ENCODE peak calls at places on chromosomes 12 and 14, in six cellular contexts. One of them, this sample, is unnamed.

GRCh38 chr14:20631821-20632389 is 9.6 kb downstream of the OR6S1 start:
- DNase-seq in PC-3: peak; percentile 81
- DNase-seq in IMR-90: peak; percentile 56
- DNase-seq in fibroblast of lung: peak; percentile 53
- DNase-seq in HepG2: peak; percentile 83
- DNase-seq in hepatocyte: peak; percentile 83
- DNase-seq in this sample: no peak

GRCh38 chr12:81797100-81797499 is 38.0 kb upstream of the PPFIA2 start:
- DNase-seq in PC-3: peak; percentile 36
- DNase-seq in IMR-90: no peak
- DNase-seq in fibroblast of lung: peak; percentile 14
- DNase-seq in HepG2: peak; percentile 6
- DNase-seq in hepatocyte: peak; percentile 9
- DNase-seq in this sample: no peak

GRCh38 chr14:80974338-80975078 is 19.1 kb downstream of the TSHR start:
- DNase-seq in PC-3: no peak
- DNase-seq in IMR-90: no peak
- DNase-seq in fibroblast of lung: peak; percentile 15
- DNase-seq in HepG2: no peak
- DNase-seq in hepatocyte: peak; percentile 3
- DNase-seq in this sample: no peak

GRCh38 chr12:121452356-121453021 is 52.6 kb downstream of the RNF34 start:
- DNase-seq in PC-3: no peak
- DNase-seq in IMR-90: no peak
- DNase-seq in fibroblast of lung: no peak
- DNase-seq in HepG2: no peak
- DNase-seq in hepatocyte: peak; percentile 33
- DNase-seq in this sample: no peak

GRCh38 chr12:20629414-20630156 is 65.5 kb upstream of the SLCO1C1 start:
- DNase-seq in PC-3: peak; percentile 26
- DNase-seq in IMR-90: peak; percentile 21
- DNase-seq in fibroblast of lung: peak; percentile 46
- DNase-seq in HepG2: peak; percentile 84
- DNase-seq in hepatocyte: peak; percentile 59
- DNase-seq in this sample: no peak

GRCh38 chr12:70120970-70121369 is 122.3 kb upstream of the CNOT2 start:
- DNase-seq in PC-3: no peak
- DNase-seq in IMR-90: no peak
- DNase-seq in fibroblast of lung: no peak
- DNase-seq in HepG2: no peak
- DNase-seq in hepatocyte: no peak
- DNase-seq in this sample: no peak

GRCh38 chr12:85575115-85576096 is 260.8 kb downstream of the RASSF9 start:
- DNase-seq in PC-3: peak; percentile 81
- DNase-seq in IMR-90: peak; percentile 64
- DNase-seq in fibroblast of lung: peak; percentile 66
- DNase-seq in HepG2: peak; percentile 63
- DNase-seq in hepatocyte: peak; percentile 68
- DNase-seq in this sample: peak; percentile 61

GRCh38 chr14:50612795-50613194 is 52.9 kb downstream of the ATL1 start:
- DNase-seq in PC-3: no peak
- DNase-seq in IMR-90: no peak
- DNase-seq in fibroblast of lung: no peak
- DNase-seq in HepG2: no peak
- DNase-seq in hepatocyte: no peak
- DNase-seq in this sample: no peak

GRCh38 chr14:92472860-92473259 is 40.7 kb upstream of the RIN3 start:
- DNase-seq in PC-3: no peak
- DNase-seq in IMR-90: no peak
- DNase-seq in fibroblast of lung: no peak
- DNase-seq in HepG2: no peak
- DNase-seq in hepatocyte: no peak
- DNase-seq in this sample: no peak

GRCh38 chr12:32301216-32301615 is 98.1 kb upstream of the FGD4 start:
- DNase-seq in PC-3: no peak
- DNase-seq in IMR-90: peak; percentile 55
- DNase-seq in fibroblast of lung: peak; percentile 24
- DNase-seq in HepG2: no peak
- DNase-seq in hepatocyte: no peak
- DNase-seq in this sample: no peak

GRCh38 chr14:92880851-92881250 is 42.1 kb upstream of the CHGA start:
- DNase-seq in PC-3: peak; percentile 66
- DNase-seq in IMR-90: peak; percentile 2
- DNase-seq in fibroblast of lung: peak; percentile 14
- DNase-seq in HepG2: peak; percentile 62
- DNase-seq in hepatocyte: peak; percentile 43
- DNase-seq in this sample: no peak

GRCh38 chr12:64088431-64089349 is 133.4 kb downstream of the KICS2 start:
- DNase-seq in PC-3: peak; percentile 98
- DNase-seq in IMR-90: peak; percentile 97
- DNase-seq in fibroblast of lung: peak; percentile 92
- DNase-seq in HepG2: peak; percentile 39
- DNase-seq in hepatocyte: peak; percentile 80
- DNase-seq in this sample: peak; percentile 23

GRCh38 chr12:47964102-47964723 is 817 bp downstream of the TMEM106C start:
- DNase-seq in PC-3: peak; percentile 34
- DNase-seq in IMR-90: no peak
- DNase-seq in fibroblast of lung: no peak
- DNase-seq in HepG2: no peak
- DNase-seq in hepatocyte: peak; percentile 46
- DNase-seq in this sample: no peak

GRCh38 chr12:47828967-47829482 is 9.3 kb upstream of the HDAC7 start:
- DNase-seq in PC-3: peak; percentile 90
- DNase-seq in IMR-90: peak; percentile 59
- DNase-seq in fibroblast of lung: peak; percentile 70
- DNase-seq in HepG2: no peak
- DNase-seq in hepatocyte: peak; percentile 75
- DNase-seq in this sample: no peak

GRCh38 chr12:64256166-64256800 is 34.2 kb upstream of the KICS2 start:
- DNase-seq in PC-3: peak; percentile 85
- DNase-seq in IMR-90: peak; percentile 67
- DNase-seq in fibroblast of lung: peak; percentile 80
- DNase-seq in HepG2: peak; percentile 49
- DNase-seq in hepatocyte: peak; percentile 80
- DNase-seq in this sample: peak; percentile 44

GRCh38 chr14:69519701-69520100 is 35.2 kb downstream of the PLEKHD1 start:
- DNase-seq in PC-3: no peak
- DNase-seq in IMR-90: no peak
- DNase-seq in fibroblast of lung: no peak
- DNase-seq in HepG2: no peak
- DNase-seq in hepatocyte: no peak
- DNase-seq in this sample: no peak

GRCh38 chr12:5258498-5258897 is 173.4 kb upstream of the NTF3 start:
- DNase-seq in PC-3: no peak
- DNase-seq in IMR-90: peak; percentile 86
- DNase-seq in fibroblast of lung: peak; percentile 70
- DNase-seq in HepG2: no peak
- DNase-seq in hepatocyte: peak; percentile 30
- DNase-seq in this sample: no peak

GRCh38 chr14:68295316-68295816 is 475.8 kb downstream of the RAD51B start:
- DNase-seq in PC-3: no peak
- DNase-seq in IMR-90: no peak
- DNase-seq in fibroblast of lung: no peak
- DNase-seq in HepG2: peak; percentile 98
- DNase-seq in hepatocyte: peak; percentile 73
- DNase-seq in this sample: no peak

GRCh38 chr12:38544357-38545066 is 227.9 kb downstream of the ALG10B start:
- DNase-seq in PC-3: no peak
- DNase-seq in IMR-90: no peak
- DNase-seq in fibroblast of lung: no peak
- DNase-seq in HepG2: no peak
- DNase-seq in hepatocyte: no peak
- DNase-seq in this sample: peak; percentile 12

GRCh38 chr12:123358035-123358434 is 6.6 kb downstream of the SBNO1 start:
- DNase-seq in PC-3: no peak
- DNase-seq in IMR-90: no peak
- DNase-seq in fibroblast of lung: no peak
- DNase-seq in HepG2: no peak
- DNase-seq in hepatocyte: no peak
- DNase-seq in this sample: no peak

GRCh38 chr14:105378873-105379685 is 19.3 kb upstream of the TEX22 start:
- DNase-seq in PC-3: no peak
- DNase-seq in IMR-90: no peak
- DNase-seq in fibroblast of lung: no peak
- DNase-seq in HepG2: no peak
- DNase-seq in hepatocyte: no peak
- DNase-seq in this sample: no peak

GRCh38 chr12:777550-778047 is 25.2 kb downstream of the WNK1 start:
- DNase-seq in PC-3: peak; percentile 58
- DNase-seq in IMR-90: no peak
- DNase-seq in fibroblast of lung: no peak
- DNase-seq in HepG2: no peak
- DNase-seq in hepatocyte: no peak
- DNase-seq in this sample: no peak

GRCh38 chr12:12282761-12283160 is 15.9 kb upstream of the LRP6 start:
- DNase-seq in PC-3: peak; percentile 60
- DNase-seq in IMR-90: peak; percentile 85
- DNase-seq in fibroblast of lung: peak; percentile 68
- DNase-seq in HepG2: no peak
- DNase-seq in hepatocyte: no peak
- DNase-seq in this sample: no peak

GRCh38 chr14:71856199-71856919 is 75.9 kb upstream of the RGS6 start:
- DNase-seq in PC-3: no peak
- DNase-seq in IMR-90: no peak
- DNase-seq in fibroblast of lung: no peak
- DNase-seq in HepG2: no peak
- DNase-seq in hepatocyte: no peak
- DNase-seq in this sample: no peak

GRCh38 chr14:43754838-43755237 is 752.2 kb downstream of the FSCB start:
- DNase-seq in PC-3: no peak
- DNase-seq in IMR-90: no peak
- DNase-seq in fibroblast of lung: no peak
- DNase-seq in HepG2: no peak
- DNase-seq in hepatocyte: no peak
- DNase-seq in this sample: peak; percentile 8

GRCh38 chr12:94244165-94245133 is 96.1 kb downstream of the PLXNC1 start:
- DNase-seq in PC-3: no peak
- DNase-seq in IMR-90: no peak
- DNase-seq in fibroblast of lung: no peak
- DNase-seq in HepG2: no peak
- DNase-seq in hepatocyte: no peak
- DNase-seq in this sample: no peak

GRCh38 chr12:61357496-61357895 is 902.7 kb upstream of the USP15 start:
- DNase-seq in PC-3: no peak
- DNase-seq in IMR-90: no peak
- DNase-seq in fibroblast of lung: no peak
- DNase-seq in HepG2: no peak
- DNase-seq in hepatocyte: no peak
- DNase-seq in this sample: no peak

GRCh38 chr12:110844551-110845395 is 2.0 kb upstream of the CCDC63 start:
- DNase-seq in PC-3: no peak
- DNase-seq in IMR-90: no peak
- DNase-seq in fibroblast of lung: peak; percentile 23
- DNase-seq in HepG2: no peak
- DNase-seq in hepatocyte: no peak
- DNase-seq in this sample: no peak

GRCh38 chr14:105881021-105881930 is 354.9 kb downstream of the TMEM121 start:
- DNase-seq in PC-3: no peak
- DNase-seq in IMR-90: no peak
- DNase-seq in fibroblast of lung: no peak
- DNase-seq in HepG2: no peak
- DNase-seq in hepatocyte: no peak
- DNase-seq in this sample: no peak

GRCh38 chr12:15787801-15788200 is 1.4 kb downstream of the EPS8 start:
- DNase-seq in PC-3: no peak
- DNase-seq in IMR-90: no peak
- DNase-seq in fibroblast of lung: no peak
- DNase-seq in HepG2: no peak
- DNase-seq in hepatocyte: no peak
- DNase-seq in this sample: no peak

GRCh38 chr14:101069666-101070362 is 166.3 kb upstream of the RTL1 start:
- DNase-seq in PC-3: no peak
- DNase-seq in IMR-90: no peak
- DNase-seq in fibroblast of lung: no peak
- DNase-seq in HepG2: no peak
- DNase-seq in hepatocyte: no peak
- DNase-seq in this sample: no peak

DNA sequence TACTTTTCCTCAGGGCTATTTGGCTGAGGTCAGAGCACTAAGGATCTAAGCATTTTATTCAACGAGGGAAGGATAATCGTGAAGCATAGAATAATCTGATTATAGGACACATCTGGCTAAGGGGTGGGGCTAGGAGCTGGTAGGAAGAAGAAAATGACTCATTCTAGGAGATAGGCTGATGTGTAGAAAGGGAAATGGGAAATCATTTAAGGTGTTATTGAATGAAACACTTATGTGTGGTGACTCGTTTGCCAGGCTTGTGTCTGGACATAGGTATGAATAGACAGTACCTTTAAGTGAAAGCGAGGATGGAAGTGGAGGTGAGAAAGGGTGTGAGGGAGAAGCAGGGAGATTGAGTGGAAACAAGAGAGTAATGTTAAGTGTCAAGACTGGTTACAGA is 167.2 kb downstream of the ETNK1 start:
- DNase-seq in PC-3: no peak
- DNase-seq in IMR-90: no peak
- DNase-seq in fibroblast of lung: no peak
- DNase-seq in HepG2: no peak
- DNase-seq in hepatocyte: no peak
- DNase-seq in this sample: no peak
- H3K4me2 ChIP-seq in PC-3: no peak overlapping the region
- H3K4me2 ChIP-seq in IMR-90: no peak overlapping the region
- H3K4me2 ChIP-seq in fibroblast of lung: no peak overlapping the region
- H3K4me2 ChIP-seq in HepG2: no peak overlapping the region
- H3K4me2 ChIP-seq in hepatocyte: no peak overlapping the region
- H3K4me2 ChIP-seq in this sample: no peak overlapping the region

GRCh38 chr12:97038859-97039258 is 131.8 kb downstream of the NEDD1 start:
- DNase-seq in PC-3: peak; percentile 21
- DNase-seq in IMR-90: no peak
- DNase-seq in fibroblast of lung: no peak
- DNase-seq in HepG2: peak; percentile 29
- DNase-seq in hepatocyte: no peak
- DNase-seq in this sample: no peak
- H3K4me2 ChIP-seq in PC-3: no peak overlapping the region
- H3K4me2 ChIP-seq in IMR-90: no peak overlapping the region
- H3K4me2 ChIP-seq in fibroblast of lung: no peak overlapping the region
- H3K4me2 ChIP-seq in HepG2: no peak overlapping the region
- H3K4me2 ChIP-seq in hepatocyte: no peak overlapping the region
- H3K4me2 ChIP-seq in this sample: no peak overlapping the region

DNA sequence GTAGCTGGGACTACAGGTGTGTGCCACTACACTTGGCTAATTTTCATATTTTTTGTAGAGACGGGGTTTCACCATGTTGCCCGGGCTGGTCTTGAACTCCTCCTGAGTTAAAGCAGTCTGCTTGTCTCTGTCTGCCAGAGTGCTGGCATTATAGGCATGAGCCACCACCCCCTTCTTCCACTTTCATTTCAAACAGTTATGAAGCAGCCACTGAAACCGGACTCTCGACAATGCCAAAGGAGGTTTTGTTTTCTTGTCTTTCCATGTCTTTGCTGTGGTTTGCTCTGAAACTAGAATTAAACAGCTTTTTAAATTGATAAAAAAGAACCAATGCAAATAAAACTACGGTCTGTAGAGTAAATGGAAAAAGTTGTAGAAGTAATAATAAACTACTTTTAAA is 30.4 kb downstream of the RAP1B start:
- DNase-seq in PC-3: no peak
- DNase-seq in IMR-90: no peak
- DNase-seq in fibroblast of lung: no peak
- DNase-seq in HepG2: no peak
- DNase-seq in hepatocyte: no peak
- DNase-seq in this sample: no peak
- H3K4me2 ChIP-seq in PC-3: no peak overlapping the region
- H3K4me2 ChIP-seq in IMR-90: peak overlapping the region; percentile 75
- H3K4me2 ChIP-seq in fibroblast of lung: peak overlapping the region; percentile 41
- H3K4me2 ChIP-seq in HepG2: no peak overlapping the region
- H3K4me2 ChIP-seq in hepatocyte: no peak overlapping the region
- H3K4me2 ChIP-seq in this sample: no peak overlapping the region

GRCh38 chr14:55891692-55892091 is 226.5 kb upstream of the PELI2 start:
- DNase-seq in PC-3: no peak
- DNase-seq in IMR-90: no peak
- DNase-seq in fibroblast of lung: no peak
- DNase-seq in HepG2: no peak
- DNase-seq in hepatocyte: no peak
- DNase-seq in this sample: no peak
- H3K4me2 ChIP-seq in PC-3: no peak overlapping the region
- H3K4me2 ChIP-seq in IMR-90: no peak overlapping the region
- H3K4me2 ChIP-seq in fibroblast of lung: no peak overlapping the region
- H3K4me2 ChIP-seq in HepG2: no peak overlapping the region
- H3K4me2 ChIP-seq in hepatocyte: no peak overlapping the region
- H3K4me2 ChIP-seq in this sample: no peak overlapping the region

This sample was measured in neuronal stem cell.